ENCODE peak calls at places on chromosome 7, in nine cellular contexts. B is CD4-positive, alpha-beta T cell; O is heart left ventricle; S is nucleus accumbens; W is stimulated activated CD4-positive, alpha-beta T cell treated with anti-CD3 and anti-CD28 coated beads, Interleukin-1b, Interleukin-23, amount 100 ng/mL, for 24 hours; D is epithelial cell of esophagus; P is GM12878; L is naive thymus-derived CD4-positive, alpha-beta T cell; E is SW480. J is an unnamed sample.

GRCh38 chr7:71547426-71547825 is 415.5 kb downstream of the GALNT17 start:
- DNase-seq in B (no peak), O (no peak), S (no peak), W (no peak), D (no peak), P (no peak), L (no peak), E (no peak), J (no peak)

GRCh38 chr7:28292826-28293528 is 112.4 kb upstream of the JAZF1 start:
- DNase-seq in B (no peak), O (no peak), S (no peak), W (no peak), D (no peak), P (peak; percentile 5), L (no peak), E (no peak), J (no peak)

GRCh38 chr7:122203814-122204213 is 59.8 kb upstream of the AASS start:
- DNase-seq in B (no peak), O (no peak), S (no peak), W (no peak), D (no peak), P (no peak), L (no peak), E (no peak), J (no peak)

GRCh38 chr7:2716488-2716887 is 28.5 kb downstream of the AMZ1 start:
- DNase-seq in B (no peak), O (no peak), S (no peak), W (no peak), D (no peak), P (no peak), L (no peak), E (no peak), J (no peak)

GRCh38 chr7:136877509-136877908 is 9.1 kb downstream of the CHRM2 start:
- DNase-seq in B (no peak), O (no peak), S (no peak), W (no peak), D (peak; percentile 3), P (no peak), L (no peak), E (no peak), J (no peak)

GRCh38 chr7:27802977-27803376 is 63.0 kb downstream of the TAX1BP1 start:
- DNase-seq in B (no peak), O (no peak), S (no peak), W (no peak), D (no peak), P (no peak), L (no peak), E (no peak), J (no peak)

GRCh38 chr7:123769371-123769770 is 20.6 kb upstream of the WASL start:
- DNase-seq in B (no peak), O (peak; percentile 45), S (no peak), W (no peak), D (peak; percentile 89), P (no peak), L (no peak), E (no peak), J (no peak)

GRCh38 chr7:148782757-148783456 is 84.2 kb downstream of the CUL1 start:
- DNase-seq in B (no peak), O (no peak), S (no peak), W (no peak), D (no peak), P (no peak), L (no peak), E (no peak), J (no peak)

GRCh38 chr7:132240821-132241422 is 335.3 kb downstream of the PLXNA4 start:
- DNase-seq in B (no peak), O (no peak), S (no peak), W (no peak), D (no peak), P (no peak), L (no peak), E (no peak), J (no peak)

GRCh38 chr7:77687747-77688144 is 8.5 kb upstream of the RSBN1L start:
- DNase-seq in B (no peak), O (no peak), S (no peak), W (no peak), D (no peak), P (no peak), L (no peak), E (no peak), J (no peak)

GRCh38 chr7:117478796-117479479 is 887 bp upstream of the CFTR start:
- DNase-seq in B (no peak), O (no peak), S (no peak), W (no peak), D (peak; percentile 1), P (no peak), L (no peak), E (no peak), J (no peak)

GRCh38 chr7:41885748-41886147 is 182.9 kb upstream of the INHBA start:
- DNase-seq in B (no peak), O (no peak), S (no peak), W (no peak), D (no peak), P (no peak), L (no peak), E (no peak), J (no peak)

J was measured in T-helper 9 cell.